ENCODE peak calls at places on chromosomes 11 and 22, in four cellular contexts. W, A, B and T are unnamed samples.
A peak's percentile ranks its signal among the peaks of the same experiment; 100 is the strongest.

GRCh38 chr11:69650081-69650831 is 9.3 kb downstream of the CCND1 start:
- DNase-seq in W (no peak), A (no peak), B (no peak), T (no peak)

GRCh38 chr22:17918840-17919239 is 105.5 kb downstream of the MICAL3 start:
- DNase-seq in W (no peak), A (no peak), B (no peak), T (no peak)

GRCh38 chr22:49373801-49374226 is 453.9 kb downstream of the BRD1 start:
- DNase-seq in W (no peak), A (no peak), B (no peak), T (no peak)

GRCh38 chr11:115613986-115614625 is 109.9 kb upstream of the CADM1 start:
- DNase-seq in W (no peak), A (peak; percentile 6), B (no peak), T (no peak)

GRCh38 chr11:103047837-103048236 is 44.1 kb downstream of the DCUN1D5 start:
- DNase-seq in W (no peak), A (no peak), B (no peak), T (no peak)

GRCh38 chr22:33922268-33922667 is 2.0 kb upstream of the LARGE1 start:
- DNase-seq in W (no peak), A (peak; percentile 9), B (no peak), T (no peak)

GRCh38 chr11:10302744-10303557 is 1.9 kb upstream of the ADM start:
- DNase-seq in W (peak; percentile 44), A (peak; percentile 67), B (no peak), T (no peak)

GRCh38 chr11:36365937-36366336 is 69.8 kb downstream of the PRR5L start:
- DNase-seq in W (no peak), A (no peak), B (no peak), T (no peak)

GRCh38 chr11:75281469-75282095 is 41.0 kb downstream of the TPBGL start:
- DNase-seq in W (no peak), A (no peak), B (no peak), T (no peak)

GRCh38 chr11:122656631-122657101 is 1.1 kb downstream of the UBASH3B start:
- DNase-seq in W (no peak), A (peak; percentile 58), B (no peak), T (no peak)

GRCh38 chr11:120513436-120514315 is 2.1 kb downstream of the GRIK4 start:
- DNase-seq in W (no peak), A (no peak), B (no peak), T (no peak)

GRCh38 chr11:120244476-120244875 is 4.5 kb downstream of the POU2F3 start:
- DNase-seq in W (no peak), A (peak; percentile 29), B (no peak), T (no peak)

GRCh38 chr22:41576877-41577276 is 12.8 kb downstream of the PMM1 start:
- DNase-seq in W (no peak), A (peak; percentile 55), B (peak; percentile 52), T (no peak)

GRCh38 chr11:12581923-12582322 is 92.3 kb upstream of the TEAD1 start:
- DNase-seq in W (peak; percentile 17), A (peak; percentile 74), B (no peak), T (no peak)

GRCh38 chr11:77203901-77204755 is 76.1 kb downstream of the MYO7A start:
- DNase-seq in W (no peak), A (no peak), B (no peak), T (no peak)

GRCh38 chr22:23834406-23834805 is 4.4 kb downstream of the DERL3 start:
- DNase-seq in W (no peak), A (no peak), B (no peak), T (no peak)

GRCh38 chr11:128689586-128689945 is 4.3 kb upstream of the FLI1 start:
- DNase-seq in W (no peak), A (no peak), B (no peak), T (no peak)

GRCh38 chr11:1360181-1360834 is 29.4 kb upstream of the BRSK2 start:
- DNase-seq in W (no peak), A (no peak), B (no peak), T (no peak)

GRCh38 chr22:43031617-43032016 is 16.7 kb upstream of the PACSIN2 start:
- DNase-seq in W (no peak), A (no peak), B (no peak), T (no peak)

GRCh38 chr11:44149651-44150050 is 54.2 kb downstream of the EXT2 start:
- DNase-seq in W (no peak), A (peak; percentile 16), B (no peak), T (no peak)

GRCh38 chr11:103016031-103016430 is 60.5 kb upstream of the MMP13 start:
- DNase-seq in W (no peak), A (peak; percentile 42), B (no peak), T (no peak)

GRCh38 chr11:110207089-110207488 is 89.3 kb downstream of the RDX start:
- DNase-seq in W (no peak), A (no peak), B (no peak), T (no peak)

GRCh38 chr11:120216426-120217102 is 5.7 kb downstream of the OAF start:
- DNase-seq in W (no peak), A (no peak), B (no peak), T (no peak)

GRCh38 chr11:86150826-86151187 is 81.9 kb upstream of the PICALM start:
- DNase-seq in W (no peak), A (no peak), B (no peak), T (no peak)

GRCh38 chr22:38864361-38865191 is 7.4 kb downstream of the CBX6 start:
- DNase-seq in W (no peak), A (peak; percentile 34), B (no peak), T (no peak)

GRCh38 chr22:24407278-24407665 is 20.1 kb upstream of the ADORA2A start:
- DNase-seq in W (no peak), A (no peak), B (no peak), T (no peak)

GRCh38 chr11:118662401-118663271 is 16.8 kb downstream of the TREH start:
- DNase-seq in W (no peak), A (no peak), B (no peak), T (no peak)

GRCh38 chr11:112024778-112025678 is at the start of gene DLAT:
- DNase-seq in W (peak; percentile 67), A (peak; percentile 81), B (peak; percentile 85), T (peak; percentile 78)